ENCODE peak calls at places on chromosomes 11 and 22, in ten cellular contexts. H is spleen; X is gastrocnemius medialis; Q is CD4-positive, CD25-positive, alpha-beta regulatory T cell; N is esophagus muscularis mucosa; K is pancreas; C is A549; F is cardiac muscle cell; M is esophagus squamous epithelium; P is psoas muscle. G is an unnamed sample.

GRCh38 chr11:67422894-67423293 is 5.4 kb upstream of the RPS6KB2 start:
- DNase-seq in H (no peak), X (no peak), Q (no peak), N (no peak), K (no peak), C (no peak), F (no peak), M (no peak), P (no peak), G (no peak)

GRCh38 chr11:18721576-18722292 is 4.3 kb downstream of the IGSF22 start:
- DNase-seq in H (peak; percentile 84), X (no peak), Q (peak; percentile 58), N (peak; percentile 93), K (peak; percentile 32), C (peak; percentile 64), F (peak; percentile 62), M (no peak), P (no peak), G (no peak)

GRCh38 chr22:45934659-45935341 is 42.2 kb downstream of the WNT7B start:
- DNase-seq in H (no peak), X (no peak), Q (no peak), N (no peak), K (peak; percentile 28), C (peak; percentile 92), F (peak; percentile 5), M (no peak), P (no peak), G (no peak)

GRCh38 chr11:80424012-80424695 is 983.3 kb upstream of the TENM4 start:
- DNase-seq in H (no peak), X (no peak), Q (no peak), N (no peak), K (no peak), C (no peak), F (peak; percentile 29), M (no peak), P (no peak), G (no peak)

GRCh38 chr11:17807034-17807433 is 72.5 kb downstream of the KCNC1 start:
- DNase-seq in H (no peak), X (no peak), Q (no peak), N (no peak), K (no peak), C (no peak), F (no peak), M (no peak), P (no peak), G (no peak)

GRCh38 chr11:74701351-74701750 is 29.9 kb downstream of the CHRDL2 start:
- DNase-seq in H (no peak), X (no peak), Q (no peak), N (no peak), K (no peak), C (peak; percentile 67), F (no peak), M (no peak), P (no peak), G (no peak)

GRCh38 chr22:37601540-37602442 is 6.8 kb upstream of the GGA1 start:
- DNase-seq in H (no peak), X (no peak), Q (no peak), N (no peak), K (peak; percentile 79), C (peak; percentile 30), F (peak; percentile 89), M (no peak), P (no peak), G (no peak)

GRCh38 chr22:27632451-27633295 is 168.9 kb downstream of the MN1 start:
- DNase-seq in H (no peak), X (no peak), Q (no peak), N (no peak), K (no peak), C (no peak), F (peak; percentile 96), M (no peak), P (no peak), G (peak; percentile 75)

GRCh38 chr22:50523806-50524663 is 1.4 kb downstream of the SCO2 start:
- DNase-seq in H (no peak), X (no peak), Q (no peak), N (no peak), K (no peak), C (no peak), F (no peak), M (no peak), P (no peak), G (no peak)

GRCh38 chr11:116657842-116658825 is 114.7 kb downstream of the BUD13 start:
- DNase-seq in H (no peak), X (no peak), Q (no peak), N (no peak), K (peak; percentile 1), C (peak; percentile 30), F (no peak), M (no peak), P (no peak), G (no peak)

GRCh38 chr11:64385953-64386704 is 27.2 kb downstream of the RPS6KA4 start:
- DNase-seq in H (no peak), X (no peak), Q (peak; percentile 10), N (no peak), K (no peak), C (peak; percentile 39), F (peak; percentile 74), M (no peak), P (no peak), G (no peak)

GRCh38 chr11:5626191-5626590 is 1.4 kb downstream of the TRIM34 start:
- DNase-seq in H (no peak), X (no peak), Q (no peak), N (no peak), K (no peak), C (no peak), F (no peak), M (no peak), P (no peak), G (no peak)

GRCh38 chr11:86800076-86800955 is at the start of gene PRSS23:
- DNase-seq in H (peak; percentile 79), X (peak; percentile 63), Q (peak; percentile 33), N (no peak), K (peak; percentile 74), C (peak; percentile 79), F (peak; percentile 88), M (no peak), P (peak; percentile 73), G (peak; percentile 66)

GRCh38 chr11:73263640-73264039 is 8.5 kb upstream of the P2RY6 start:
- DNase-seq in H (no peak), X (peak; percentile 8), Q (no peak), N (no peak), K (no peak), C (no peak), F (no peak), M (no peak), P (no peak), G (no peak)

GRCh38 chr11:73265853-73266643 is 6.1 kb upstream of the P2RY6 start:
- DNase-seq in H (no peak), X (peak; percentile 18), Q (no peak), N (no peak), K (no peak), C (no peak), F (no peak), M (no peak), P (no peak), G (no peak)

GRCh38 chr11:73267122-73267846 is 4.9 kb upstream of the P2RY6 start:
- DNase-seq in H (no peak), X (no peak), Q (no peak), N (no peak), K (no peak), C (no peak), F (no peak), M (no peak), P (no peak), G (no peak)

GRCh38 chr11:73266644-73267015 is 5.5 kb upstream of the P2RY6 start:
- DNase-seq in H (no peak), X (peak; percentile 9), Q (no peak), N (no peak), K (no peak), C (no peak), F (no peak), M (no peak), P (no peak), G (no peak)

GRCh38 chr11:73265278-73265810 is 6.8 kb upstream of the P2RY6 start:
- DNase-seq in H (no peak), X (peak; percentile 7), Q (no peak), N (no peak), K (no peak), C (no peak), F (no peak), M (no peak), P (no peak), G (no peak)
- H3K4me1 ChIP-seq in H (peaks cover 5% of the 10 kb centered on the region), X (peaks cover 17% of the 10 kb centered on the region), Q (no peaks in the 10 kb centered on the region), N (peaks cover 35% of the 10 kb centered on the region), K (peaks cover 3% of the 10 kb centered on the region), C (peaks cover 13% of the 10 kb centered on the region), F (peaks cover 17% of the 10 kb centered on the region), M (peaks cover 35% of the 10 kb centered on the region), P (peaks cover 21% of the 10 kb centered on the region), G (peaks cover 56% of the 10 kb centered on the region)

GRCh38 chr11:57424137-57424801 is 2.7 kb downstream of the SLC43A3 start:
- DNase-seq in H (no peak), X (no peak), Q (no peak), N (no peak), K (no peak), C (no peak), F (no peak), M (no peak), P (no peak), G (no peak)
- H3K4me1 ChIP-seq in H (peaks cover 28% of the 10 kb centered on the region), X (peaks cover 37% of the 10 kb centered on the region), Q (peaks cover 36% of the 10 kb centered on the region), N (peaks cover 57% of the 10 kb centered on the region), K (peaks cover 21% of the 10 kb centered on the region), C (peaks cover 27% of the 10 kb centered on the region), F (no peaks in the 10 kb centered on the region), M (peaks cover 81% of the 10 kb centered on the region), P (peaks cover 32% of the 10 kb centered on the region), G (peaks cover 72% of the 10 kb centered on the region)

GRCh38 chr22:22068657-22069056 is 86.1 kb upstream of the TOP3B start:
- DNase-seq in H (no peak), X (no peak), Q (no peak), N (peak; percentile 57), K (no peak), C (no peak), F (no peak), M (no peak), P (no peak), G (no peak)

GRCh38 chr22:22069450-22070370 is 87.1 kb upstream of the TOP3B start:
- DNase-seq in H (no peak), X (no peak), Q (no peak), N (no peak), K (no peak), C (no peak), F (no peak), M (no peak), P (no peak), G (no peak)

GRCh38 chr22:22067192-22067591 is 84.6 kb upstream of the TOP3B start:
- DNase-seq in H (no peak), X (no peak), Q (no peak), N (no peak), K (no peak), C (no peak), F (no peak), M (no peak), P (no peak), G (no peak)

GRCh38 chr22:22070371-22070824 is 87.8 kb upstream of the TOP3B start:
- DNase-seq in H (peak; percentile 48), X (no peak), Q (no peak), N (peak; percentile 60), K (no peak), C (no peak), F (no peak), M (no peak), P (no peak), G (no peak)

GRCh38 chr22:22068025-22068424 is 85.4 kb upstream of the TOP3B start:
- DNase-seq in H (no peak), X (no peak), Q (no peak), N (peak; percentile 74), K (no peak), C (no peak), F (no peak), M (no peak), P (no peak), G (no peak)
- H3K4me1 ChIP-seq in H (no peaks in the 10 kb centered on the region), X (no peaks in the 10 kb centered on the region), Q (no peaks in the 10 kb centered on the region), N (no peaks in the 10 kb centered on the region), K (no peaks in the 10 kb centered on the region), C (no peaks in the 10 kb centered on the region), F (no peaks in the 10 kb centered on the region), M (no peaks in the 10 kb centered on the region), P (no peaks in the 10 kb centered on the region), G (no peaks in the 10 kb centered on the region)

GRCh38 chr11:33532257-33532656 is 168.4 kb downstream of the C11orf91 start:
- DNase-seq in H (no peak), X (no peak), Q (no peak), N (no peak), K (no peak), C (no peak), F (no peak), M (no peak), P (no peak), G (no peak)
- H3K4me1 ChIP-seq in H (no peaks in the 10 kb centered on the region), X (no peaks in the 10 kb centered on the region), Q (no peaks in the 10 kb centered on the region), N (no peaks in the 10 kb centered on the region), K (no peaks in the 10 kb centered on the region), C (peaks cover 15% of the 10 kb centered on the region), F (no peaks in the 10 kb centered on the region), M (no peaks in the 10 kb centered on the region), P (no peaks in the 10 kb centered on the region), G (no peaks in the 10 kb centered on the region)